ENCODE peak calls at places on chromosomes 12 and 14, in ten cellular contexts. Z is esophagus muscularis mucosa, C is HepG2, V is K562, N is stomach, I is transverse colon, Y is GM12892, G is HL-60, J is GM12891, Q is GM12878. X is an unnamed sample.

GRCh38 chr12:51793201-51793600 is 55.3 kb downstream of the FIGNL2 start:
- DNase-seq in Z (no peak), C (no peak), V (no peak), N (no peak), I (no peak), Y (no peak), G (no peak), J (no peak), Q (no peak), X (no peak)

GRCh38 chr14:104436741-104437701 is 142.5 kb upstream of the C14orf180 start:
- DNase-seq in Z (peak), C (no peak), V (no peak), N (peak), I (peak), Y (no peak), G (no peak), J (no peak), Q (no peak), X (peak)

GRCh38 chr12:102950107-102950949 is 7.1 kb upstream of the ASCL1 start:
- DNase-seq in Z (peak), C (peak), V (no peak), N (peak), I (no peak), Y (no peak), G (no peak), J (no peak), Q (no peak), X (no peak)

GRCh38 chr12:106281056-106281782 is 21.3 kb upstream of the TCP11L2 start:
- DNase-seq in Z (peak), C (no peak), V (no peak), N (no peak), I (no peak), Y (no peak), G (no peak), J (no peak), Q (no peak), X (no peak)

GRCh38 chr12:11941601-11942360 is 129.0 kb upstream of the BCL2L14 start:
- DNase-seq in Z (peak), C (no peak), V (no peak), N (peak), I (no peak), Y (no peak), G (no peak), J (no peak), Q (no peak), X (no peak)

GRCh38 chr12:2099595-2099994 is 46.8 kb downstream of the CACNA1C start:
- DNase-seq in Z (no peak), C (no peak), V (no peak), N (no peak), I (no peak), Y (no peak), G (no peak), J (no peak), Q (no peak), X (no peak)

GRCh38 chr14:72256055-72256454 is 323.8 kb downstream of the RGS6 start:
- DNase-seq in Z (peak), C (no peak), V (no peak), N (no peak), I (no peak), Y (no peak), G (no peak), J (no peak), Q (no peak), X (no peak)

GRCh38 chr12:113932411-113933196 is 33.5 kb downstream of the RBM19 start:
- DNase-seq in Z (no peak), C (peak), V (peak), N (no peak), I (no peak), Y (no peak), G (no peak), J (no peak), Q (no peak), X (no peak)

DNA sequence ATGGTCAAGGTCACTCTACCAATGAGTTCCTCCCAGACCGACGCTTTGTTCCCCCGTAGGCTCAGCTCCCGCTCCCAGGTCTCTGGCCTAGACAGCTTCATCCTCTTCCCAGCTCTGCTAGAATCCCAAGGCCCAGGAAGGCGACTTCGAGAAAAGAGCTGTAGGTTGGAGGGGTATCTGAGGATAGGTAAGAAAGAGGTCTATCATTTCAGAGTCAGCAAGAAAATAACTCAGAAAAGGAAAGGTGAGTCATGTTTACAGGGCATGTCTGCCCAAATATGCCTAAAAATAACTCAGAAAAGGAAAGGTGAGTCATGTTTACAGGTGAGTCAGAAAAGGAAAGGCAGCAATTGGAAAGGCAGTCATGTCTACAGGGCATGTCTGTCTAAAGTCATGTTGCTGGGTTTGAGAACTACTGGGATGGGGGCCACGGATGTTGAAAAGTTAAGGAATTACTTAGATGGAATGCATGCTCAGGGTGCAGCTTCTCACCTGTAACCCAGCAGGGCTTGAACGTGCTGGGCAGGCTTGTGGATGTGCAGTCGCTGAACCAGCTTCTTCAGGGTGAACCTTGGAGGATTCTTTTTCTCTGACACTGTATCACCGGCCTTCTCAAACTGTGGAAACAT is 12.2 kb downstream of the TEP1 start:
- DNase-seq in Z (no peak), C (peak), V (no peak), N (no peak), I (no peak), Y (no peak), G (no peak), J (no peak), Q (no peak), X (no peak)
- TF ChIP-seq POLR2AphosphoS5 in Z (no peak), C (no peak), V (no peak), N (peak), I (no peak), Y (no peak), G (no peak), J (no peak), Q (no peak), X (no peak)

DNA sequence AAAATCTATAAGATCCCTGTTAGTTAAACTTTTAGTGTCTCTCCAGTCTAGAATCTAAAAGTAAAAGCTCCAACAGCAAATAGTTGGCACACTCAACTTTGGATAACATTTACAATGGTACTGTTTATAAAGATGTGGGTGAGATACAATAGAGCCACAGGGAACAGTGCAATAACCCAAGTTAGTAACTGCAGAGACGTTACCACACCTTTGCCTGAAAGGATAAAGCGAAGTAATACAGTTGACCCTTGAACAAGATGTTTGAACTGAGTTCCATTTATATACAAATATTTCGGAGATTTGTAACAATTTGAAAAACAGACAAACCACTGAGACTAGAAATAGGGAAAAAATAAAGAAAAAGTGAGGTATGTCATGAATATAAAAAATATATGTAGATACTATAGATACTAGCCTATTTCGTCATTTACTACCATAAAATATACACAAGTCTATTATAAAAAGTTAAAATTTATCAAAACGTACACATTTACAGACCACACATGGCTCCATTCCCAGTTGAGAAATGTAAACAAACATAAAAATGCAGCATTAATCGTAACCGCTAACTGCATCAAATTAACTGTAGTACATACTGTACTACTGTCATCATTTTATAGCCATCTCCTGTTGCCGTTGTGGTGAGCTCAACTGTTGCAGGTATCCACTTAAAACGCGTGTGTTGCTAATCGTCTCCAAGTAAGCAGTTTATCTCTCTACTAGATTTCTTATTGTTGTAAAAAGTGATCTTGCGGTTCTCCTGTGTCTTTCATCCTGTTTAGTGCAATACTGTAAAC is 56.5 kb upstream of the HIF1A start:
- DNase-seq in Z (no peak), C (no peak), V (no peak), N (no peak), I (peak), Y (no peak), G (no peak), J (no peak), Q (no peak), X (no peak)
- TF ChIP-seq POLR2AphosphoS5 in Z (no peak), C (no peak), V (no peak), N (no peak), I (no peak), Y (no peak), G (no peak), J (no peak), Q (no peak), X (no peak)

DNA sequence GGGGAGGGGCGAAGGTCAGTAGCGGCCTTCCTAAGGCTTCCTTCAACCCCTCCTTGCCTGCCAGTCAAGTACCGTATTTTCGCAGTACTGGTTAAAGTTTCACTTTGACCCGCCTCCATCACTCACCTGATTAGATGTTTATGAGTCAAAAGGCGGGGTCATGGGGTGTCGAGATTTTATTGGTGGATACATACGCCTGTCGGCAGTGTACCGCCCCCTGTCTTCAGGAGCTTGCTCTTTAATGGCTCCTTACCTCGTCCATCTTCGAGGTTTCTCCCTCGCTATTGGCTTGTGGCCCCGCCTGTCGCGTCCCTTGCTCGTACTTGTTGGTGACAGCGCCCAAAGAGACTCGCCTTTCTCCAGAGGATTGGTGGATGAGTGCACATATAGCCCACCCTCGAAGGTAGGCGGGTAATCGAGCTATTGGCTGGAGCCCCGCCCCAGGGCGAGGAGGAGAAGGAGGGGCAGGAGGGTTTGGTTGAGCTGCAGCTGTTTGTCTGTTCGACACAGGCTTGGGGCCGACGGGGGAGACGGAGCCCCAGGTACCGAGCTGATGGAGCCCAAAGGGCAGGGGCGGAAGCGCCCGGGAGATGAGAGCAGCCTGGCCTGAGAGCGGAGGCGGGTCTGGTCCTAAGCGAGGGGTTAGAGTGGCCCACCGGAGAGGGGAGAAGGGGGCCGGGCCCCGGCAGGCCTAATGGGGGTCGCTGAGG is at the start of gene RAB5B:
- DNase-seq in Z (peak), C (peak), V (peak), N (peak), I (peak), Y (peak), G (peak), J (peak), Q (peak), X (peak)
- TF ChIP-seq POLR2AphosphoS5 in Z (peak), C (peak), V (peak), N (peak), I (peak), Y (peak), G (peak), J (peak), Q (peak), X (peak)

DNA sequence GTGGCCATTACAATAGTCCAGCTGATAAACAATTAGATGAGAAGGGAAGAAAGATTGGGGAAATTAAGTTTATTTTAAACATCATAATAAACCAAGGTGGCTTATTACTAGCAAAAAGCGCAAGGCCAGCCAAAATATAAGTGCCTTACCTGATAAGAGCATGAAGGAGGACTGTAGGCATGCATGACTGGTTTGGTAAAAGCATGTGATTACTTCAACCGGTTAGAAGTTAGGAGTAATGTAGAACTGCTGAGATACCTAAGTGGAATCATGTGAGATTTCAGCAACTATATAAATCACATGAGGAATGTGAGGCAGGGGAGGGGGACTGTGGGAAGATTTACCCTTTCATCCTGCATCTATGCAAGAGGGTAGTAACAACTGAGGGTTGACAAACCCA is 59.7 kb upstream of the CCDC196 start:
- DNase-seq in Z (no peak), C (no peak), V (no peak), N (no peak), I (no peak), Y (no peak), G (no peak), J (no peak), Q (no peak), X (no peak)
- TF ChIP-seq POLR2AphosphoS5 in Z (no peak), C (no peak), V (no peak), N (no peak), I (no peak), Y (no peak), G (no peak), J (no peak), Q (no peak), X (no peak)

GRCh38 chr12:28851781-28852180 is 297.3 kb upstream of the FAR2 start:
- DNase-seq in Z (no peak), C (no peak), V (no peak), N (no peak), I (no peak), Y (no peak), G (no peak), J (no peak), Q (no peak), X (no peak)
- TF ChIP-seq POLR2AphosphoS5 in Z (no peak), C (no peak), V (no peak), N (no peak), I (no peak), Y (no peak), G (no peak), J (no peak), Q (no peak), X (no peak)